ENCODE peak calls at places on chromosomes 7 and 10, in seven cellular contexts. W is IMR-90, K is H9, N is mesendoderm, S is trophoblast cell, J is neuronal stem cell, F is H1. B is an unnamed sample.

GRCh38 chr10:25493122-25493893 is 318.5 kb downstream of the GPR158 start:
- DNase-seq in N (peak; percentile 98), F (no peak), J (peak; percentile 72), K (peak; percentile 90), S (peak; percentile 67), W (peak; percentile 0), B (peak; percentile 86)

GRCh38 chr7:7970113-7970619 is 1.6 kb downstream of the GLCCI1 start:
- DNase-seq in W (no peak), N (no peak), S (no peak), K (no peak), J (peak; percentile 14), F (no peak), B (no peak)

GRCh38 chr7:151017953-151018420 is 6.3 kb downstream of the ATG9B start:
- DNase-seq in J (peak; percentile 79), N (peak; percentile 87), F (peak; percentile 99), S (peak; percentile 23), K (peak; percentile 92), W (peak; percentile 25), B (peak; percentile 51)

GRCh38 chr10:4947635-4948596 is 15.3 kb upstream of the AKR1C1 start:
- DNase-seq in K (no peak), W (peak; percentile 97), N (no peak), S (no peak), J (no peak), F (no peak), B (peak; percentile 97)

GRCh38 chr7:52911326-52911725 is 124.1 kb upstream of the POM121L12 start:
- DNase-seq in F (no peak), N (no peak), W (no peak), J (no peak), S (no peak), K (no peak), B (no peak)

GRCh38 chr10:16960573-16960972 is 143.3 kb upstream of the RSU1 start:
- DNase-seq in K (no peak), S (no peak), N (no peak), W (no peak), F (no peak), J (no peak), B (peak; percentile 46)

GRCh38 chr7:158646766-158647474 is 57.7 kb downstream of the NCAPG2 start:
- DNase-seq in W (no peak), K (peak; percentile 61), S (no peak), J (no peak), N (peak; percentile 45), F (peak; percentile 77), B (no peak)

GRCh38 chr7:67950321-67951083 is 953.9 kb downstream of the TYW1 start:
- DNase-seq in K (no peak), N (no peak), S (no peak), F (no peak), J (no peak), W (no peak), B (no peak)

GRCh38 chr7:105353752-105354328 is 34.9 kb downstream of the SRPK2 start:
- DNase-seq in F (no peak), W (no peak), K (no peak), N (no peak), J (no peak), S (no peak), B (peak; percentile 22)

GRCh38 chr7:137818036-137818435 is 28.7 kb downstream of the DGKI start:
- DNase-seq in K (no peak), N (no peak), J (no peak), F (no peak), W (peak; percentile 67), S (no peak), B (peak; percentile 60)

GRCh38 chr10:92066386-92066785 is 142.8 kb downstream of the BTAF1 start:
- DNase-seq in F (no peak), N (no peak), K (no peak), J (no peak), S (no peak), W (no peak), B (no peak)

GRCh38 chr7:106731207-106731606 is 70.2 kb upstream of the CCDC71L start:
- DNase-seq in W (no peak), J (no peak), S (no peak), F (no peak), N (no peak), K (no peak), B (peak; percentile 6)

GRCh38 chr10:48416584-48417232 is 110.2 kb downstream of the MAPK8 start:
- DNase-seq in F (no peak), S (no peak), W (no peak), N (no peak), J (no peak), K (no peak), B (no peak)

GRCh38 chr10:614772-615582 is 74.5 kb downstream of the DIP2C start:
- DNase-seq in W (peak; percentile 26), S (peak; percentile 95), F (no peak), K (no peak), J (no peak), N (no peak), B (no peak)

GRCh38 chr10:60717852-60718251 is 60.4 kb upstream of the CDK1 start:
- DNase-seq in J (no peak), N (peak; percentile 48), S (no peak), F (no peak), W (no peak), K (no peak), B (no peak)

GRCh38 chr10:60714242-60714641 is 64.0 kb upstream of the CDK1 start:
- DNase-seq in J (no peak), W (no peak), S (no peak), N (no peak), F (no peak), K (no peak), B (no peak)

GRCh38 chr10:60722623-60723022 is 55.7 kb upstream of the CDK1 start:
- DNase-seq in F (no peak), S (no peak), W (no peak), J (no peak), K (no peak), N (no peak), B (no peak)

GRCh38 chr10:60718891-60719290 is 59.4 kb upstream of the CDK1 start:
- DNase-seq in W (no peak), N (no peak), J (no peak), K (no peak), S (no peak), F (no peak), B (peak; percentile 44)

GRCh38 chr10:60719721-60720120 is 58.6 kb upstream of the CDK1 start:
- DNase-seq in N (no peak), K (no peak), F (no peak), S (no peak), J (no peak), W (no peak), B (no peak)
- H2AK5ac ChIP-seq in N (no peak overlapping the region), K (no peak overlapping the region), F (no peak overlapping the region), S (no peak overlapping the region), J (no peak overlapping the region), W (no peak overlapping the region), B (no peak overlapping the region)

DNA sequence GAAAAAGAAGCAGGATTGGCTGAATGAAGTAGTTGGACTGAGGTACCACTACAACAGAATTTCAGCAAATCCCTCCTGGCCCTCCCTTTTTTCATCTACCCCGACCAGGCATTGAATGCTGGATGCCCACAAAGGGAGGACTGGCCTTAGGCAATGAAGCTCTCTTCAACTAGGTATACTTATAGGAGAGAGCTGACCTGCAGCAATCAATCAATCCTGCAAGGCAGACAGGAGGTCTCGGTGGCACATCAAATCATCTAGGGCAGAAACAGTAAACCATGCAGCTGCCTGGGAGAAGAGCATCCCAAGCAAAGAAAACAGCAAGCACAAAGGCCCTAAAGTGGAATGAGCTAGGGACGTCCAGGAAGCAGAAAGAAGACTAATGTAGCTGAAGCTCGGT is 2.4 kb upstream of the ABRAXAS2 start:
- DNase-seq in F (no peak), W (no peak), S (no peak), K (no peak), J (no peak), N (peak; percentile 13), B (no peak)
- H3K4me1 ChIP-seq in F (peaks cover 4% of the 10 kb centered on the region), W (no peaks in the 10 kb centered on the region), S (no peaks in the 10 kb centered on the region), K (no peaks in the 10 kb centered on the region), J (peaks cover 1% of the 10 kb centered on the region), N (peaks cover 13% of the 10 kb centered on the region), B (peaks cover 2% of the 10 kb centered on the region)

GRCh38 chr7:26506196-26506595 is 214.5 kb downstream of the SNX10 start:
- DNase-seq in K (no peak), F (no peak), W (no peak), N (no peak), J (no peak), S (no peak), B (no peak)

GRCh38 chr7:26510226-26510957 is 218.7 kb downstream of the SNX10 start:
- DNase-seq in W (no peak), S (no peak), K (no peak), J (no peak), N (no peak), F (no peak), B (no peak)

GRCh38 chr7:26508917-26509316 is 217.3 kb downstream of the SNX10 start:
- DNase-seq in K (peak; percentile 44), F (no peak), W (no peak), J (no peak), N (peak; percentile 42), S (no peak), B (no peak)

GRCh38 chr7:26507375-26508068 is 215.9 kb downstream of the SNX10 start:
- DNase-seq in W (no peak), F (no peak), K (no peak), N (no peak), J (no peak), S (no peak), B (no peak)

GRCh38 chr7:26508481-26508880 is 216.8 kb downstream of the SNX10 start:
- DNase-seq in J (no peak), W (no peak), F (no peak), S (peak; percentile 8), N (no peak), K (peak; percentile 49), B (no peak)
- H2BK120ac ChIP-seq in J (no peak overlapping the region), W (no peak overlapping the region), F (no peak overlapping the region), S (no peak overlapping the region), N (no peak overlapping the region), K (no peak overlapping the region), B (no peak overlapping the region)

DNA sequence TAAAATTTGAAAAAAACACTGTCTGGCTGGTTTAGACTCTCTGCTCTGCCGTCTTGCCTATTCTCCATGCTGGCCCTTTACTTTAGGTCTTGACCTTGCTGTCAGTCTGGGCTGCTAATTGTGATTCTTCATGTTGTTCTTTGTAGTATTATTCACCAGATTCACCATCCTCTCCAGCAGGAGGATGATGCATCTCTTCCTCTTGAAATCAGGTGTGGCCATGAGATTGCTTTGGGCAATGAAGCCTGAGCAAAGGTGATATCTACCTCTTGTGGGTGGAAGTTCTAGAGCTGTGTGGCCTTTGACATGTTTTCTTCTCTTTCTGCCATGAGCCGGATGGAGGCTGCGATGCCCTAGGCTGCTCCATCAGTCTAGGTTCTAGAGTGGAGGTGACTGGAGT is 51.3 kb upstream of the ITPRID1 start:
- DNase-seq in J (no peak), S (no peak), K (no peak), N (no peak), F (no peak), W (no peak), B (no peak)
- H2AK5ac ChIP-seq in J (no peak overlapping the region), S (no peak overlapping the region), K (peak overlapping the region; percentile 96), N (no peak overlapping the region), F (peak overlapping the region; percentile 91), W (no peak overlapping the region), B (no peak overlapping the region)